ENCODE peak calls at places on chromosome X, in six cellular contexts. L is PC-3, O is A549, A is astrocyte, M is K562, P is left lung. T is an unnamed sample.

GRCh38 chrX:287670-288069 is 6.5 kb downstream of the PLCXD1 start:
- DNase-seq in L (no peak), O (no peak), A (no peak), M (no peak), P (peak), T (no peak)

GRCh38 chrX:34563809-34564208 is 93.3 kb downstream of the TMEM47 start:
- DNase-seq in L (peak), O (no peak), A (no peak), M (no peak), P (no peak), T (no peak)

GRCh38 chrX:123960956-123961267 is 594 bp upstream of the STAG2 start:
- DNase-seq in L (no peak), O (no peak), A (no peak), M (no peak), P (no peak), T (no peak)

GRCh38 chrX:69232945-69233344 is 67.7 kb upstream of the PJA1 start:
- DNase-seq in L (no peak), O (no peak), A (no peak), M (no peak), P (no peak), T (no peak)

GRCh38 chrX:93259029-93259428 is 414.3 kb downstream of the NAP1L3 start:
- DNase-seq in L (no peak), O (no peak), A (no peak), M (no peak), P (no peak), T (no peak)

GRCh38 chrX:102979536-102979935 is 42.5 kb downstream of the RAB40AL start:
- DNase-seq in L (peak), O (no peak), A (no peak), M (no peak), P (no peak), T (no peak)

GRCh38 chrX:44043496-44043895 is 70.3 kb upstream of the NDP start:
- DNase-seq in L (no peak), O (no peak), A (peak), M (no peak), P (no peak), T (no peak)

GRCh38 chrX:9647475-9647874 is 118.2 kb downstream of the GPR143 start:
- DNase-seq in L (no peak), O (no peak), A (no peak), M (no peak), P (no peak), T (no peak)

GRCh38 chrX:24024819-24025740 is 1.9 kb downstream of the KLHL15 start:
- DNase-seq in L (peak), O (peak), A (peak), M (peak), P (peak), T (peak)

GRCh38 chrX:42739771-42740170 is 38.2 kb downstream of the PPP1R2C start:
- DNase-seq in L (no peak), O (no peak), A (no peak), M (no peak), P (no peak), T (no peak)

GRCh38 chrX:118631586-118631985 is 95.8 kb upstream of the IL13RA1 start:
- DNase-seq in L (no peak), O (no peak), A (no peak), M (no peak), P (no peak), T (no peak)

GRCh38 chrX:107776649-107777535 is 641 bp upstream of the NCBP2L start:
- DNase-seq in L (peak), O (peak), A (peak), M (peak), P (no peak), T (peak)

GRCh38 chrX:107773906-107774435 is 1.6 kb downstream of the TSC22D3 start:
- DNase-seq in L (no peak), O (no peak), A (no peak), M (no peak), P (no peak), T (no peak)

GRCh38 chrX:107775000-107775733 is 420 bp downstream of the TSC22D3 start:
- DNase-seq in L (no peak), O (no peak), A (no peak), M (no peak), P (no peak), T (no peak)

GRCh38 chrX:107777536-107777832 is at the start of gene NCBP2L:
- DNase-seq in L (no peak), O (no peak), A (no peak), M (no peak), P (no peak), T (no peak)

GRCh38 chrX:107775734-107776511 is at the start of gene TSC22D3:
- DNase-seq in L (peak), O (peak), A (peak), M (peak), P (peak), T (peak)
- TF ChIP-seq CTCF in L (no peak), O (no peak), A (no peak), M (peak), P (no peak), T (no peak)

GRCh38 chrX:104486691-104487090 is 79.3 kb upstream of the IL1RAPL2 start:
- DNase-seq in L (peak), O (no peak), A (no peak), M (no peak), P (no peak), T (no peak)

DNA sequence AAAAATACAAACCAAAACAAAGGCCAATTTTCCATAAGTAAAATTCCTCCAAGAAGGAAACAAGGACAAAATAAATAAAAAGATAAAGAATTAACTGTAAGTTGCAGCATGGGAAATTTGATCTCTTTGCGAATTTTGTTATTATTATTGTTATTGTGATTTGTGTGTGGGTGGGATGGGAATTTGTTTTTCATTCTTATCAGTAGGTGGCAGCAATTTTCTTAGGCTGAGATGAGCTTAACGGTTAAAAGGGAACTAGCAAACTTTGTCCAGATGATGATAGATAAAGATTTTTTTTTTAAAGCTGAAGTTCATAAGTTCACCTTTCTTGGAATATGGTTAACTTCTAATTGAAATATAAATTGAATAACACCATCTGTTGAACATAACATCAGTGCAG is 83.2 kb upstream of the IL1RAPL2 start:
- DNase-seq in L (peak), O (no peak), A (no peak), M (no peak), P (no peak), T (no peak)
- TF ChIP-seq CTCF in L (peak), O (peak), A (no peak), M (peak), P (no peak), T (no peak)

GRCh38 chrX:48999030-48999429 is 3.0 kb downstream of the GRIPAP1 start:
- DNase-seq in L (no peak), O (no peak), A (no peak), M (no peak), P (no peak), T (no peak)

GRCh38 chrX:48997865-48998264 is 4.2 kb downstream of the GRIPAP1 start:
- DNase-seq in L (no peak), O (no peak), A (no peak), M (no peak), P (no peak), T (no peak)

GRCh38 chrX:48996969-48997368 is 5.1 kb downstream of the GRIPAP1 start:
- DNase-seq in L (no peak), O (no peak), A (no peak), M (peak), P (no peak), T (no peak)

GRCh38 chrX:48997455-48997854 is 4.6 kb downstream of the GRIPAP1 start:
- DNase-seq in L (no peak), O (no peak), A (no peak), M (no peak), P (no peak), T (no peak)

DNA sequence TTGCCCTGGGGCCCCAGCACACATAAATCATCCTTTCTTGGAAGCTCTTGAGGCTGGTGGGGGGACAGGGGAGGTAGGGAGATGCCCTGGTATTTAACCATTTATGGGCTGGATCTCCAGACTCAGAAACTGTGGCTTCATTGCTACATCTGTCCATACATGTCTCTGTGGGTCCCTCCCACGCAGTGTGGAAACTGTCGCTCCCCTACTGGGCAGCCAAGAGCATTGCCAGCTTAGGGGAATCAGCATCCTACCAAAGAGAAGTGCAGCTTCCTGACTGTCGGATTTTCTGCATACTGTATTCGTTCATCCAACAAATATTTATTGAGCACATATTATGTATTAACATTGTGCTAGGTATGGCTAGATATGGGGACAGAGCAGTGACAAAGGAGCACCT is 3.7 kb downstream of the GRIPAP1 start:
- DNase-seq in L (no peak), O (peak), A (no peak), M (no peak), P (no peak), T (no peak)
- TF ChIP-seq CTCF in L (peak), O (no peak), A (no peak), M (peak), P (no peak), T (no peak)

DNA sequence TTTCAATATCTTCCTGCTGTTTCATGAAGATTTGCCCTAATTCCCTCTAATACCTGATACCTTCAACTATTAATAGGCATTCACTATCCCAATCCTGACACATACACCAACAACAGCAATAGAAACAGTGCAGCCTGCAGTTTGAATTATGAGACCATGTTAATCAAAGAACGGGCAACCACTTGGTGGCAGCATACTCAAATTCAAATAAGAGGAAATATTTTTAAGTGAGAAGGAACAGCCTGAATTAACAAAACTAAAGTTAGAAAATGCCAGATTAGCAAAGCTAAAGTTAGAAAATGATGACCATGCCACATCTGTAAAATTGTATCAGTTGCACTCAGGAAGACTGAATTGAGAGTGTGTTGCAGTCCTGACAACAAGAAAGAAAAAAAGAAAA is 204.9 kb downstream of the SMARCA1 start:
- DNase-seq in L (peak), O (peak), A (no peak), M (no peak), P (no peak), T (no peak)
- TF ChIP-seq CTCF in L (peak), O (peak), A (peak), M (no peak), P (peak), T (no peak)

GRCh38 chrX:109632906-109633504 is 8.0 kb upstream of the KCNE5 start:
- DNase-seq in L (peak), O (peak), A (no peak), M (peak), P (no peak), T (peak)
- TF ChIP-seq CTCF in L (peak), O (peak), A (peak), M (peak), P (peak), T (peak)

GRCh38 chrX:101462892-101463291 is 22.4 kb upstream of the ARMCX4 start:
- DNase-seq in L (peak), O (peak), A (no peak), M (peak), P (no peak), T (no peak)
- TF ChIP-seq CTCF in L (peak), O (no peak), A (peak), M (peak), P (no peak), T (peak)